ENCODE peak calls at places on chromosomes 3 and 15, in six cellular contexts. C, P, X, L, Z and W are unnamed samples.

GRCh38 chr3:120396469-120396868 is 47.3 kb upstream of the LRRC58 start:
- DNase-seq in C (no peak), P (no peak), X (no peak), L (no peak), Z (no peak), W (no peak)

GRCh38 chr3:192687488-192688152 is 39.7 kb downstream of the FGF12 start:
- DNase-seq in C (no peak), P (no peak), X (no peak), L (no peak), Z (no peak), W (no peak)

GRCh38 chr3:126259411-126260391 is 79.3 kb upstream of the ALDH1L1 start:
- DNase-seq in C (no peak), P (no peak), X (peak; percentile 27), L (peak; percentile 14), Z (no peak), W (peak; percentile 31)

GRCh38 chr15:62972814-62973213 is 69.7 kb upstream of the TPM1 start:
- DNase-seq in C (peak; percentile 87), P (no peak), X (peak; percentile 69), L (no peak), Z (no peak), W (no peak)

GRCh38 chr3:37096292-37096691 is 78.1 kb downstream of the LRRFIP2 start:
- DNase-seq in C (no peak), P (no peak), X (peak; percentile 93), L (no peak), Z (no peak), W (no peak)

GRCh38 chr3:41317718-41318117 is 118.4 kb downstream of the CTNNB1 start:
- DNase-seq in C (peak; percentile 37), P (no peak), X (peak; percentile 61), L (no peak), Z (no peak), W (no peak)

GRCh38 chr15:99130314-99130713 is 25.4 kb downstream of the SYNM start:
- DNase-seq in C (peak; percentile 55), P (no peak), X (no peak), L (no peak), Z (no peak), W (no peak)

GRCh38 chr15:80563372-80563997 is 131.6 kb upstream of the ABHD17C start:
- DNase-seq in C (no peak), P (no peak), X (no peak), L (peak; percentile 12), Z (no peak), W (no peak)

GRCh38 chr3:118734664-118735063 is 300.0 kb downstream of the IGSF11 start:
- DNase-seq in C (no peak), P (no peak), X (no peak), L (no peak), Z (no peak), W (no peak)

GRCh38 chr3:58271901-58272501 is 34.0 kb upstream of the RPP14 start:
- DNase-seq in C (no peak), P (no peak), X (peak; percentile 87), L (no peak), Z (no peak), W (peak; percentile 50)

GRCh38 chr3:129606522-129607390 is at the start of gene PLXND1:
- DNase-seq in C (peak; percentile 19), P (no peak), X (peak; percentile 67), L (peak; percentile 58), Z (peak; percentile 44), W (peak; percentile 64)

GRCh38 chr3:185709241-185709955 is 115.4 kb downstream of the IGF2BP2 start:
- DNase-seq in C (no peak), P (no peak), X (no peak), L (no peak), Z (no peak), W (no peak)

GRCh38 chr3:46750555-46751038 is 32.9 kb upstream of the PRSS50 start:
- DNase-seq in C (no peak), P (no peak), X (no peak), L (no peak), Z (no peak), W (no peak)

GRCh38 chr15:38708672-38709188 is 144.1 kb upstream of the RASGRP1 start:
- DNase-seq in C (no peak), P (no peak), X (peak; percentile 42), L (no peak), Z (no peak), W (no peak)

GRCh38 chr3:149270180-149270579 is 48.6 kb upstream of the CP start:
- DNase-seq in C (no peak), P (no peak), X (peak; percentile 60), L (no peak), Z (no peak), W (no peak)

GRCh38 chr15:42053914-42054313 is 33.1 kb upstream of the PLA2G4E start:
- DNase-seq in C (no peak), P (no peak), X (no peak), L (no peak), Z (no peak), W (peak; percentile 13)

GRCh38 chr15:90035095-90035834 is 34.1 kb downstream of the ZNF710 start:
- DNase-seq in C (peak; percentile 53), P (no peak), X (peak; percentile 86), L (no peak), Z (no peak), W (peak; percentile 58)

GRCh38 chr15:58746174-58746573 is 3.3 kb downstream of the ADAM10 start:
- DNase-seq in C (no peak), P (no peak), X (no peak), L (no peak), Z (no peak), W (no peak)

GRCh38 chr3:134543113-134543512 is 57.3 kb downstream of the CEP63 start:
- DNase-seq in C (no peak), P (no peak), X (no peak), L (no peak), Z (no peak), W (no peak)

GRCh38 chr15:64092864-64093626 is 593 bp downstream of the CIAO2A start:
- DNase-seq in C (peak; percentile 76), P (no peak), X (peak; percentile 53), L (peak; percentile 35), Z (peak; percentile 6), W (peak; percentile 67)

GRCh38 chr15:69272139-69272538 is 26.6 kb upstream of the PAQR5 start:
- DNase-seq in C (no peak), P (no peak), X (no peak), L (no peak), Z (no peak), W (no peak)

GRCh38 chr3:15097889-15098288 is 1.1 kb downstream of the RBSN start:
- DNase-seq in C (no peak), P (no peak), X (peak; percentile 40), L (no peak), Z (no peak), W (no peak)